ENCODE peak calls at places on chromosomes 16 and 17, in four cellular contexts. B is IMR-90, A is neural progenitor cell, K is H9. N is an unnamed sample.

GRCh38 chr16:23924138-23924537 is 88.4 kb downstream of the PRKCB start:
- DNase-seq in A (no peak), K (no peak), B (no peak), N (no peak)

GRCh38 chr17:45246861-45247428 is 14.9 kb downstream of the SPATA32 start:
- DNase-seq in A (peak), K (peak), B (peak), N (no peak)

GRCh38 chr17:19766421-19767270 is 18.5 kb upstream of the ALDH3A1 start:
- DNase-seq in A (peak), K (peak), B (peak), N (peak)

GRCh38 chr17:2414665-2415064 is 13.8 kb upstream of the MNT start:
- DNase-seq in K (no peak), B (no peak), A (no peak), N (no peak)

GRCh38 chr16:68287276-68288251 is 23.2 kb downstream of the SLC7A6OS start:
- DNase-seq in B (peak), A (no peak), K (no peak), N (no peak)

GRCh38 chr17:72426948-72427760 is 306.3 kb downstream of the SOX9 start:
- DNase-seq in B (no peak), K (no peak), A (no peak), N (peak)

GRCh38 chr16:6863135-6863534 is 469.5 kb upstream of the RBFOX1 start:
- DNase-seq in K (no peak), B (no peak), A (peak), N (no peak)

GRCh38 chr17:6699997-6700947 is 12.9 kb downstream of the SLC13A5 start:
- DNase-seq in B (no peak), K (no peak), A (no peak), N (no peak)

GRCh38 chr17:34826332-34826731 is 134.9 kb downstream of the CCT6B start:
- DNase-seq in B (no peak), K (no peak), A (no peak), N (no peak)

GRCh38 chr16:20746461-20746860 is 4.8 kb upstream of the THUMPD1 start:
- DNase-seq in B (no peak), A (no peak), K (no peak), N (no peak)

GRCh38 chr16:12800751-12801308 is 2.9 kb downstream of the CPPED1 start:
- DNase-seq in A (no peak), K (no peak), B (no peak), N (no peak)

GRCh38 chr17:42548070-42548837 is 4.5 kb upstream of the HSD17B1 start:
- DNase-seq in B (no peak), K (peak), A (peak), N (peak)

GRCh38 chr17:44002141-44002848 is 2.1 kb upstream of the NAGS start:
- DNase-seq in A (no peak), B (peak), K (no peak), N (no peak)

GRCh38 chr16:22322021-22322471 is 24.8 kb downstream of the POLR3E start:
- DNase-seq in A (no peak), B (no peak), K (no peak), N (no peak)

GRCh38 chr16:78761427-78761826 is 662.0 kb downstream of the WWOX start:
- DNase-seq in K (no peak), A (peak), B (no peak), N (no peak)

GRCh38 chr16:56233795-56234566 is 42.7 kb downstream of the GNAO1 start:
- DNase-seq in K (no peak), B (no peak), A (no peak), N (no peak)

GRCh38 chr16:76963614-76964315 is 227.2 kb upstream of the MON1B start:
- DNase-seq in K (no peak), B (no peak), A (no peak), N (no peak)

GRCh38 chr17:44209786-44210341 is 9.6 kb downstream of the UBTF start:
- DNase-seq in B (peak), K (no peak), A (no peak), N (no peak)

GRCh38 chr16:30885196-30885595 is 8.7 kb downstream of the BCL7C start:
- DNase-seq in A (no peak), K (no peak), B (no peak), N (no peak)

GRCh38 chr16:64712027-64712426 is 409.8 kb downstream of the CDH11 start:
- DNase-seq in A (no peak), B (peak), K (no peak), N (no peak)

GRCh38 chr17:57016764-57017116 is 38.8 kb downstream of the SCPEP1 start:
- DNase-seq in A (no peak), B (peak), K (no peak), N (no peak)

GRCh38 chr17:80320496-80320895 is 59.8 kb downstream of the RNF213 start:
- DNase-seq in K (no peak), A (no peak), B (no peak), N (no peak)

GRCh38 chr17:67095803-67096202 is 51.4 kb downstream of the CACNG1 start:
- DNase-seq in A (no peak), B (peak), K (no peak), N (no peak)

GRCh38 chr16:5032748-5033167 is 977 bp downstream of the NAGPA start:
- DNase-seq in B (no peak), A (no peak), K (no peak), N (peak)

GRCh38 chr16:9090101-9090959 is 1.1 kb upstream of the HAPSTR1 start:
- DNase-seq in B (no peak), A (peak), K (peak), N (peak)

GRCh38 chr16:18933501-18933900 is 7.3 kb upstream of the SMG1 start:
- DNase-seq in A (no peak), K (no peak), B (no peak), N (no peak)

GRCh38 chr16:28090646-28091377 is 27.3 kb upstream of the GSG1L start:
- DNase-seq in B (peak), A (peak), K (peak), N (no peak)

GRCh38 chr17:4747847-4748246 is 8.1 kb upstream of the CXCL16 start:
- DNase-seq in B (no peak), K (no peak), A (no peak), N (no peak)

GRCh38 chr17:81332949-81333570 is 38.0 kb upstream of the SLC38A10 start:
- DNase-seq in A (no peak), K (peak), B (no peak), N (no peak)

GRCh38 chr17:2084766-2085647 is 30.1 kb downstream of the HIC1 start:
- DNase-seq in K (peak), A (no peak), B (peak), N (peak)

GRCh38 chr16:49755716-49756115 is 100.2 kb downstream of the ZNF423 start:
- DNase-seq in K (no peak), B (no peak), A (no peak), N (no peak)
- H3K9ac ChIP-seq in K (peak), B (no peak), A (no peak), N (no peak)

GRCh38 chr17:71084219-71084618 is 914.9 kb downstream of the KCNJ2 start:
- DNase-seq in B (peak), A (peak), K (peak), N (peak)
- TF ChIP-seq CTCF in B (peak), A (peak), K (peak), N (no peak)

GRCh38 chr17:36944488-36945040 is 4.2 kb upstream of the AATF start:
- DNase-seq in B (no peak), A (no peak), K (no peak), N (no peak)

GRCh38 chr17:36945160-36945559 is 3.6 kb upstream of the AATF start:
- DNase-seq in A (no peak), K (no peak), B (no peak), N (no peak)

GRCh38 chr17:36942031-36942599 is 4.8 kb downstream of the LHX1 start:
- DNase-seq in K (peak), A (peak), B (no peak), N (no peak)

GRCh38 chr17:36942631-36943125 is 5.4 kb downstream of the LHX1 start:
- DNase-seq in A (peak), K (peak), B (no peak), N (no peak)

DNA sequence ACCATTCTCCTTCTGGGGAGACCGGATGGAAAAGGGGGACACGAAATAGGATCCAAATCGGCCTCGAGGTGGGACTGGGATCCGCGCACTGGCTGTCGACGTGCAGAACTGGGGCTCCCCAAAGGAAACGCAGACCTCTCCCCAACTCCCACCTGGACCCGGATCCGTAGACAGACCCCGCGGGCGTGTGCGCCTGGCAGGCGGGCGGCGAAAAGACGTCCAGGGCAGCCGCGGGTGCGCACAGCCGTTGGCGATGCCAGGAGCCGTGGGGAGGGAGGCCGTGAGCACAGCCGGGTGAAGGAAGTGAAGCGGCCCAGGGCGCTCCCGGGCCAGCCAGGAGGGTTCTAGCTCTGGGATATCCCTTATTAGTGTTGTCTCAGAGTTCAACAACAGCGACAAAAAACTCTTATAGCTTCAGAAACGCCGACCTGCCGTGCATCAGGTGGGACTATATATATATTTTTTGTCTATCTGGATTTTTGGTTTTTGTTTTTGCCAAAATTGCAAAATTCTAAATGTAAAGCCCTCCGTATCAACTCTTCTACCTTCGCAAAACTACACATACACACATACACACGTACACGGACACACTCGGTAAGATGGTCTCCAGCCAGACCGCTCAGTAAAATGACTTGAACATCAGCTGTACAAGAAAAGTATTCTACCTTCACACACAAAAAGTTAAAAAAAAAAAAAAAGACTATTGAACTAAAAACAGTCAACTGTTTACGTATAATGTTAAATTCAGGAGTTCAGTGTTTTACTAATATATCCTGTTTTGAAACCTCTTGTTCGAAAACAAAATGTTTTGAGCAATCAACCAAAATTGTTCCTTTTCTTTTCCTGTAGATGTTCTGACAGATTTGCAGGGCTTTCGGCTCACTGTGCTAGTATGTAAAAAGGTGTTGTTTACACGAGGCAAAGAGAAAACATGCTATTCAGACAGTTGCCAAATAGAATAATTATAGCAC is 5.2 kb upstream of the AATF start:
- DNase-seq in K (peak), A (peak), B (no peak), N (no peak)
- H3K9ac ChIP-seq in K (no peak), A (no peak), B (no peak), N (no peak)

DNA sequence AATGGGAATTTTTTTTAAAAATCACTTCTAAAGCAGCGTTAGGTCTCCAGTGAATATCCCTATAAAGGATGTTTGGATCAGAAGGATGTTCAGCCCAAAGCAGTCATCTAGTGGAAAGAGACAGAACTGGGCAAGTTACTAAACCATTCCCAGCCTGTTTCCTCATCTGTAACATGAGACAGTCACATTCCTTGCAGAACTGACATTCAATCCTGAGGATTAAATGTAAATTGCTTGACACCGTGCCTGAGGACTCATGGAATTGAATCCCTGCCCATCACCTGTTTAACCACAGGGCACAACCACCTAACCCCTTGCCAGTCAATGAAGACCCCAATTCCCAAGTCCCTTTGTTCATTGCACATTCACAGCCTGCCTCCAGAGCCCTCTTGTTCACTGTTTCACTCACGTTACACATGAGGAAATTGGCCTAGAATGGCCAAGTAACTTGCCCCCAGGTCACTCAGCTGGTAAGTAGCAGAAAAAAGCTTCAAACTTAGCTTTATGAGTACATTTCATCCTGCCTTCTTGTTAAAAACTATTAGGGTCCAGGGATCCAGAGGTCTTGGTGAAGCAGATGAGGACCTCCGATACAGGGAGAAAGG is 1.4 kb downstream of the CMTM2 start:
- DNase-seq in K (no peak), B (peak), A (peak), N (no peak)
- TF ChIP-seq CTCF in K (no peak), B (peak), A (no peak), N (no peak)

GRCh38 chr17:49406791-49407190 is 7.9 kb downstream of the PHB1 start:
- DNase-seq in A (no peak), B (no peak), K (no peak), N (no peak)

GRCh38 chr17:49407981-49408501 is 6.6 kb downstream of the PHB1 start:
- DNase-seq in B (peak), A (peak), K (peak), N (peak)

GRCh38 chr17:49404906-49405305 is 9.8 kb downstream of the PHB1 start:
- DNase-seq in A (no peak), K (no peak), B (no peak), N (no peak)

GRCh38 chr17:49404371-49404770 is 10.3 kb downstream of the PHB1 start:
- DNase-seq in A (no peak), K (no peak), B (no peak), N (no peak)

GRCh38 chr17:49409066-49409465 is 5.6 kb downstream of the PHB1 start:
- DNase-seq in K (no peak), B (no peak), A (no peak), N (peak)
- H3K9ac ChIP-seq in K (no peak), B (no peak), A (no peak), N (peak)

GRCh38 chr17:76124582-76125390 is 16.3 kb downstream of the FOXJ1 start:
- DNase-seq in K (peak), A (peak), B (no peak), N (no peak)
- TF ChIP-seq CTCF in K (peak), A (peak), B (peak), N (no peak)

GRCh38 chr17:63702223-63702577 is 2.3 kb upstream of the LIMD2 start:
- DNase-seq in B (no peak), K (no peak), A (no peak), N (peak)

GRCh38 chr17:63701477-63702222 is 1.7 kb upstream of the LIMD2 start:
- DNase-seq in K (no peak), A (no peak), B (no peak), N (no peak)

GRCh38 chr17:63699638-63700527 is at the start of gene LIMD2:
- DNase-seq in K (peak), B (no peak), A (peak), N (peak)

GRCh38 chr17:63698886-63699637 is 863 bp downstream of the LIMD2 start:
- DNase-seq in B (peak), A (peak), K (peak), N (peak)

GRCh38 chr17:63700528-63701441 is 860 bp upstream of the LIMD2 start:
- DNase-seq in K (peak), A (peak), B (peak), N (no peak)
- H3K9ac ChIP-seq in K (peak), A (no peak), B (peak), N (peak)

GRCh38 chr16:86567701-86568571 is 1.3 kb downstream of the FOXC2 start:
- DNase-seq in B (peak), A (peak), K (peak), N (no peak)
- TF ChIP-seq CTCF in B (peak), A (peak), K (no peak), N (no peak)

DNA sequence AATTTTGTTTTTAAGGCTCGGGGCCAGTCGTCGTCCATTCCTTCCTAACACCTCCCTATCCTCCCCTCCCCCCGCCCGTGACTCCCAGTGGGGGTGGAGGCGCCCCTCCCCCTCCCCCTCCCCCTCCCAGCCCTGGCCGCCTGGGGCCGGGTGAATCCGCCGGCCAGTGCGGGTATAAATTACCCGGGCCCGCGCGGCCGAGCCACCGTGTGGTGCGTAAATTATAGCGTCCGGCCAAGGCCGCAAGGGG is 2.0 kb upstream of the GSE1 start:
- DNase-seq in B (no peak), A (peak), K (no peak), N (no peak)
- H3K9ac ChIP-seq in B (no peak), A (no peak), K (no peak), N (peak)

N was measured in colonic mucosa.